ENCODE peak calls at places on chromosomes 13 and 19, in four cellular contexts. Z is neuronal stem cell, E is IMR-90, G is H1. N is an unnamed sample.

GRCh38 chr19:21934131-21934530 is 76.6 kb downstream of the ZNF208 start:
- DNase-seq in Z (no peak), E (no peak), G (no peak), N (no peak)

GRCh38 chr13:72716776-72717175 is 10.7 kb downstream of the MZT1 start:
- DNase-seq in Z (no peak), E (no peak), G (no peak), N (no peak)

GRCh38 chr19:23999821-24000610 is 85.3 kb downstream of the ZNF726 start:
- DNase-seq in Z (no peak), E (no peak), G (no peak), N (no peak)

GRCh38 chr13:66665991-66666390 is 564.1 kb downstream of the PCDH9 start:
- DNase-seq in Z (peak), E (peak), G (no peak), N (peak)

GRCh38 chr13:79614519-79614918 is 133.6 kb downstream of the NDFIP2 start:
- DNase-seq in Z (no peak), E (no peak), G (no peak), N (no peak)

GRCh38 chr19:4754248-4754647 is 30.6 kb upstream of the DPP9 start:
- DNase-seq in Z (no peak), E (peak), G (no peak), N (no peak)

GRCh38 chr19:2327773-2328400 is 499 bp downstream of the LSM7 start:
- DNase-seq in Z (peak), E (peak), G (peak), N (peak)

GRCh38 chr19:798415-799075 is 1.3 kb downstream of the PTBP1 start:
- DNase-seq in Z (no peak), E (no peak), G (no peak), N (no peak)

GRCh38 chr19:5718032-5718578 is 1.8 kb downstream of the LONP1 start:
- DNase-seq in Z (no peak), E (peak), G (no peak), N (no peak)

GRCh38 chr19:21197589-21198295 is 55.9 kb downstream of the ZNF431 start:
- DNase-seq in Z (no peak), E (peak), G (no peak), N (no peak)

GRCh38 chr13:106348032-106348431 is 187.4 kb downstream of the EFNB2 start:
- DNase-seq in Z (peak), E (peak), G (no peak), N (no peak)

GRCh38 chr13:113122571-113123225 is at the start of gene F10:
- DNase-seq in Z (no peak), E (peak), G (no peak), N (peak)

GRCh38 chr19:16542045-16542893 is at the start of gene CHERP:
- DNase-seq in Z (peak), E (peak), G (peak), N (peak)
- H3K23ac ChIP-seq in Z (peak), E (peak), G (no peak), N (no peak)

GRCh38 chr13:110575322-110576069 is 14.0 kb upstream of the RAB20 start:
- DNase-seq in Z (no peak), E (peak), G (no peak), N (peak)

GRCh38 chr13:110574161-110574560 is 12.6 kb upstream of the RAB20 start:
- DNase-seq in Z (no peak), E (no peak), G (no peak), N (no peak)

GRCh38 chr13:110572778-110573118 is 11.2 kb upstream of the RAB20 start:
- DNase-seq in Z (no peak), E (no peak), G (no peak), N (no peak)

GRCh38 chr13:110576736-110577476 is 15.4 kb upstream of the RAB20 start:
- DNase-seq in Z (no peak), E (no peak), G (no peak), N (no peak)

DNA sequence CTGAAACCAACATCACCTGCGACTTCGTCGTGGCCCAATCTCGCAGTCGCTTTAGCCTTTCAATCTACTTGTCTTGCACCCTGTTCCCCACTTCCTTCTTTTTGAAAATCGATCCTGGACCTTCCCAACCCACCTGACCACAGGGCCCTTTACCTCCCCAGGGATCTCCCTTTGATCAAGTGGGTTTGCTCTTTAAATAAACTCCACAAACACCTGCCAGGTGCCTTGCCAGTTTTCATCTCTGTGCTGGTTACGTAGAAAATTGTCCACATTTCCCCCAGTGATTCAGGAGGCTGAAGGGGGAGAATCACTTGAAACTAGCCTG is 14.5 kb upstream of the RAB20 start:
- DNase-seq in Z (no peak), E (no peak), G (no peak), N (no peak)
- H2BK5ac ChIP-seq in Z (no peak), E (no peak), G (peak), N (no peak)

GRCh38 chr19:18300930-18301717 is 19.7 kb upstream of the JUND start:
- DNase-seq in Z (no peak), E (peak), G (no peak), N (no peak)
- H4K8ac ChIP-seq in Z (no peak), E (peak), G (peak), N (no peak)

GRCh38 chr19:33621811-33622504 is at the start of gene CHST8:
- DNase-seq in Z (peak), E (no peak), G (no peak), N (peak)

GRCh38 chr19:33624586-33625153 is 2.9 kb downstream of the CHST8 start:
- DNase-seq in Z (no peak), E (no peak), G (no peak), N (no peak)

GRCh38 chr19:33621065-33621785 is 528 bp upstream of the CHST8 start:
- DNase-seq in Z (no peak), E (no peak), G (no peak), N (no peak)

GRCh38 chr19:33622505-33622808 is 704 bp downstream of the CHST8 start:
- DNase-seq in Z (peak), E (no peak), G (no peak), N (no peak)

GRCh38 chr19:33622809-33623511 is 1.2 kb downstream of the CHST8 start:
- DNase-seq in Z (peak), E (no peak), G (no peak), N (no peak)
- H3K23ac ChIP-seq in Z (peak), E (no peak), G (no peak), N (no peak)

DNA sequence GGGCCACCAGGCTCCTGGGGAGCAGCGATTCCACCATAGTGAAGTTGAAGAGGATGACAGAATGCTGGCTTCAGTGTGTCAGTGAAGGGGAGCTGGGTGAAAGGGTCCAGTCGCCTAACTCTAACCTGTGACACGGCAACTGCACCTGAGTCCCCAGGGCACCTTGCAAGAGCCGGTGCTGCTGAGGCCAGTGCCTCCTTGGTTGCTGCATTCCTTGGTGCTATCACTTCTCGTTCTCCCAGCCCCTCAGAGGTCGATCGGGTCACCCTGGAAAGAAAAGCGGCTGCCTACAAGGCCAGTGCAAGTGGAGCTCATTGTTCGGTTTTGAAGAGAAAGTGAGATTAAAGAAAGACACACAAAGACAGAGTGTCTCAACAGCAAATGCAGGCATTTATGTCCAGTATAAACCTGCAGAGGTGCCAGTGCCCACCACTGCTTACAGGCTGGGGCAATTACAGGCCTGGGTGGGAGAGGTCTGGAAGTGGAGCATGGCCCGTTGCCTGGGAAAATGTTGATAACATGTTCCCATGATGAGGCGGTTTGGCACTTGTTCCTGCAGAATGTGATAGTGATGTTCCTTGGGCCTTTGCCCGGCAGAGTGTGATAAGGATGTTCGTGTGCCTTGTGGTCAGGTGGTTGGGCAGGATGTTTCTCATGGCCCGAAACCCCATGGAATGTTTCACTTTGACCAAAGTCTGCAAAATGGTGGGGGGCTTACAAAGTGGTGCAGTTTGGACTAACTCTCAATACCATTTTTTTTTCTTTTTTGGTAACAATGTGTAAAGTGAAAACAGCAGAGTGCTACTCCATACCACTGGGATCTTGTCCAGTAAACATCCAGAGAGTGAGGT is 5.3 kb downstream of the FPR3 start:
- DNase-seq in Z (no peak), E (peak), G (no peak), N (no peak)
- H2BK5ac ChIP-seq in Z (no peak), E (peak), G (no peak), N (no peak)

DNA sequence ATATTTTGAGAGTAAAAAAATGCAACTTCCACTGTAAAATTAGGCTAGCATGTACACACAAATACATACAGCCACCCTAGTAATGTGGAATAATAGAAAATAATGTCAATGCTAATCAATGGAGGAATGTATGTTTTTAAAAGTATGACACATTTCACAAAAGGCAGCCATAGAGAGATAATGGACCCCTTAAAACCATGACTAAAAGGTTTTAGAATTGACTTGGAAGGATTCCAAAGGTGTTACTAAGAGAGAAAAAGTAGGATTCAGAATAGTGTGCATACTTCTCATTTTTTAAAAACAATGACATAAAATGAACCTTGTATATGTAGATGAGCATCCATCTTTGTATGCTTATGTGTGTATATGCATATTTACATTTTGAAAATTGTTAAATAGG is 597.9 kb upstream of the PCDH9 start:
- DNase-seq in Z (no peak), E (no peak), G (no peak), N (no peak)
- H4K8ac ChIP-seq in Z (no peak), E (no peak), G (no peak), N (no peak)

GRCh38 chr13:87123987-87124784 is 547.0 kb upstream of the SLITRK5 start:
- DNase-seq in Z (peak), E (peak), G (peak), N (peak)
- H3K23ac ChIP-seq in Z (no peak), E (peak), G (no peak), N (no peak)

GRCh38 chr19:36850646-36851442 is at the start of gene ZNF345:
- DNase-seq in Z (peak), E (peak), G (no peak), N (peak)
- H2BK5ac ChIP-seq in Z (peak), E (peak), G (peak), N (no peak)

GRCh38 chr13:99055286-99056073 is 77.6 kb upstream of the DOCK9 start:
- DNase-seq in Z (no peak), E (no peak), G (no peak), N (peak)
- H4K8ac ChIP-seq in Z (no peak), E (no peak), G (no peak), N (no peak)

DNA sequence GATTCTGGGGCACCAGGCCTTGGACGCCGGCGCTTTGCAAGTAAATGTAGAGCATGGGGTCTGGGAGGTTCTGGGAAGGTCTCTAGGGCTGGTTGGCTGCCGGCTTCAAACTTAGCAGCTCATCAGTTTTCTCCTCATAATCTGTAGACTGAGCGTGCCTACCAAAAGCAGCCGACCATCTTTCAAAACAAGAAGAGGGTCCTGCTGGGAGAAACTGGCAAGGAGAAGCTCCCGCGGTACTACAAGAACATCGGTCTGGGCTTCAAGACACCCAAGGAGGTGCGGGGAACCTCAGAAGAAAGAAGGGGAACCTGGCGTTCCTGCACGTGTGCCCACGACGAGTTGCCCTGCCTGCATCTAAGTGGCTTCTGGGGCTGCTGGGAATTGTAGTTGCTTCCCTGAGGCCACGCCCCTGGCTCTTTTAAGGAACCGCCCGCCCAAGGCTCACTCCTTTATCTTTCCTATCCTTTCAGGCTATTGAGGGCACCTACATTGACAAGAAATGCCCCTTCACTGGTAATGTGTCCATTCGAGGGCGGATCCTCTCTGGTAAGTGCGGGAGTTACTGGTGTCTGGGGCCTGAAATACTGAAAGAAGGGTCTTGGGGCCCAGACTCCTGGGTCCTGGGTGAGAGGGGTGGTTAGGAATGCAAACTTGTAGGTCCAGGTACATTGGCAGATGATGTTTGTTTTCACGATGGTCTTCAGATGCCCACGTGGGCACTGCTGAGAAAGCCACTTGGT is 984 bp downstream of the RPS11 start:
- DNase-seq in Z (no peak), E (peak), G (no peak), N (peak)
- H3K23ac ChIP-seq in Z (no peak), E (peak), G (no peak), N (no peak)